ENCODE peak calls at places on chromosomes 4 and X, in five cellular contexts. F is AG04449, O is AG10803, T is epithelial cell of proximal tubule, A is heart left ventricle. W is an unnamed sample.

GRCh38 chrX:118228041-118228440 is 111.4 kb upstream of the KLHL13 start:
- DNase-seq in A (no peak), F (no peak), T (no peak), O (no peak), W (no peak)

GRCh38 chrX:38221391-38221929 is 789 bp upstream of the SRPX start:
- DNase-seq in A (no peak), O (peak), T (no peak), F (no peak), W (no peak)

GRCh38 chr4:140742838-140743193 is 13.4 kb downstream of the TBC1D9 start:
- DNase-seq in F (no peak), O (no peak), A (no peak), T (no peak), W (no peak)

GRCh38 chr4:93855926-93856325 is 27.4 kb downstream of the ATOH1 start:
- DNase-seq in F (no peak), O (no peak), T (no peak), A (no peak), W (no peak)

GRCh38 chrX:139844163-139844562 is 88.7 kb downstream of the ATP11C start:
- DNase-seq in T (peak), A (no peak), F (no peak), O (no peak), W (no peak)

GRCh38 chr4:99324978-99325377 is 3.8 kb upstream of the ADH1B start:
- DNase-seq in O (peak), A (peak), T (no peak), F (peak), W (no peak)

GRCh38 chrX:48715066-48715465 is 18.5 kb downstream of the SUV39H1 start:
- DNase-seq in O (peak), F (no peak), T (no peak), A (no peak), W (no peak)

GRCh38 chrX:70096052-70096451 is 33.8 kb downstream of the OTUD6A start:
- DNase-seq in O (peak), T (no peak), F (no peak), A (no peak), W (no peak)

GRCh38 chr4:108360857-108361820 is 192.4 kb upstream of the LEF1 start:
- DNase-seq in F (peak), T (no peak), O (peak), A (no peak), W (no peak)

GRCh38 chrX:150202641-150203248 is 160.4 kb upstream of the MAMLD1 start:
- DNase-seq in A (no peak), T (no peak), O (peak), F (no peak), W (no peak)

GRCh38 chr4:97238956-97239698 is 904.1 kb downstream of the STPG2 start:
- DNase-seq in F (no peak), T (no peak), O (no peak), A (no peak), W (no peak)

GRCh38 chr4:23889814-23890269 is at the start of gene PPARGC1A:
- DNase-seq in A (peak), T (no peak), O (no peak), F (no peak), W (peak)

GRCh38 chr4:64539234-64539849 is 130.1 kb upstream of the TECRL start:
- DNase-seq in A (peak), O (peak), F (peak), T (peak), W (peak)

GRCh38 chr4:55340246-55340645 is 5.8 kb upstream of the SRD5A3 start:
- DNase-seq in A (no peak), F (no peak), T (no peak), O (no peak), W (no peak)

GRCh38 chr4:83046693-83047473 is 11.9 kb downstream of the COPS4 start:
- DNase-seq in A (no peak), O (no peak), T (peak), F (no peak), W (no peak)

GRCh38 chr4:11704136-11704535 is 275.4 kb upstream of the HS3ST1 start:
- DNase-seq in A (no peak), O (no peak), F (no peak), T (peak), W (no peak)

GRCh38 chr4:188941524-188942109 is 802.4 kb downstream of the TRIML1 start:
- DNase-seq in F (peak), T (peak), O (peak), A (no peak), W (no peak)

GRCh38 chr4:2080429-2081300 is 21.5 kb downstream of the NAT8L start:
- DNase-seq in T (no peak), A (peak), O (no peak), F (no peak), W (no peak)

DNA sequence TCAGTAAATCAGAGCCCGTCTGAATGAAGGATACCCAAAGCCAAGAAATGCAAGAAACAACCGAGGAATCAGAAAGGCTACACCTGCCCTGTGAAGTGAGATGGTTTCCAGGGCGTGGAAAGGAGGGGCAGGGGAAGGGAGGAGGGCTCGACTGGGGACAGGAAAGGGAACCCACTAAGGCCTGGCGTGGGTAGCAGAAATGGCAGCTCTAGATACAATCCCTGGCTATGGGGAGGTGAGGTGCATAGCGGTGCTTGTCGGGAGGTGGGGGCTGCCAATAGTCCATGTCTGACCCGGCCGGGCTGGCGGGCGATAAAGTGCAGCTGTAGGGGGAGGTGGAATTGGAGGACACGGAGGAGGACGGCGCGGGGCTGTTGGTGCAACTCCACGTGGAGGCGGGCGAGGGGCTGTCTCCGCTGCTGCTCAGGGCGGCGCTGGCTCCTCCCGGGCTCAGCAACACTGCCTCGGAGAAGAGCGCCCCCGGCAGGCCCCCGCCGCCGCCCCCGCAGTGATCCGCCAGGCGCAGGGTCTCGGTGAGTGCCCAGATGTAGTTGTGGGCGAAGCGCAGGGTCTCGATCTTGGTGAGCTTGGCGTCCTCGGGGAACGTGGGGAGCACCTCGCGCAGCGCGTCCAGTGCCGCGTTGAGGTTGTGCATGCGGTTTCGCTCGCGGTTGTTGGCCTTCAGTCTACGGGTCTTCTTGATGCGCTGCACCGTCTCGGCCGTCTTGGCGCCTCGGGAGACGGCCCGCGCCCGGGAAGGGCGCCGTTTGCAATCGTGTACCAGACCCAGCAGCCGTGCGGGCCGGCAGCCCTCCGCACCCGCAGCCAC is 1.3 kb downstream of the NEUROG2 start:
- DNase-seq in O (no peak), T (no peak), A (no peak), F (no peak), W (peak)
- TF ChIP-seq CTCF in O (no peak), T (no peak), A (no peak), F (no peak), W (no peak)

DNA sequence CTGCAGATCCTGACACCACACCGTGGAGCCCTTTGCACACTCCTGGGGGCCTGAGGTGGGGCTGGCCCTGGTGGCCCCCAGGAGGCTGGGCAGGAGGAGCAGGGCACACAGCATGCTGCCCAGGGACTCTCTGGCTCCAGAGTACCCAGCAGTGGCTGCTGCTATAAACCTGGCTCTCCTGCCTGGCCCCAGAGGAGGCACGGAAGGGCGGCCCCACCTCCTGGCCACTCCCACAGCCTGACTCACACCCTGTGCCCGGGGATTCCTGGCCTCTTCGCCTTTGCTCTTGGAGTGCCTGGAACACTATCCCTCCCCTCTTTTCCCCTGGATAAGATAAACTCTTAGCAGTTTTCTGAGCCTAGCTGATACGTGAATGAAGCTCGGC is at the start of gene PSAPL1:
- DNase-seq in F (no peak), O (peak), T (no peak), A (peak), W (no peak)
- TF ChIP-seq CTCF in F (no peak), O (no peak), T (no peak), A (no peak), W (no peak)

GRCh38 chr4:158768577-158769174 is at the start of gene FNIP2:
- DNase-seq in O (peak), F (no peak), A (peak), T (no peak), W (peak)
- TF ChIP-seq CTCF in O (no peak), F (no peak), A (no peak), T (no peak), W (no peak)

DNA sequence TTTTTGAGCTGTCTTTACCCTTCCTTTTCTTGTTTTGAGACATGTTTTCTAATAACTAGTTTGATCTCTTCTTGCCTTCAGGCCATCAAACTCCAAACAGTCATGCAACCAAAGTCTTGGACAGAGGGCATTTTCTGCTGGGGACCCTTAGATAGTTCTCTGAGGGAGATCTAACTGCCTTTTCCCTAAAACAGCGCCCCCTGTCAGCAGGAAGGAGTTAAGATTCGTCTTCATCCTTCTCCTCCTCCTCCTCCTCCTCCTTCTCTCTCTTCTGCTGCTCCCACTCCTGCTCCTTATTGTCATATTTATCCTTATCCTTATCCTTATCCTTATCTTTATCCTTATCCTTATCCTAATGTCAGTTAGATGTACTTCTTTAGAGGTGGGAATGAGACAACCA is 417.2 kb downstream of the TRAM1L1 start:
- DNase-seq in O (no peak), F (no peak), A (no peak), T (no peak), W (no peak)
- TF ChIP-seq CTCF in O (no peak), F (no peak), A (no peak), T (peak), W (peak)

GRCh38 chr4:52371861-52372260 is 287.2 kb downstream of the USP46 start:
- DNase-seq in F (no peak), T (no peak), A (no peak), O (no peak), W (no peak)

GRCh38 chr4:52372269-52372668 is 286.8 kb downstream of the USP46 start:
- DNase-seq in F (no peak), T (no peak), O (no peak), A (no peak), W (no peak)

GRCh38 chr4:52374847-52375246 is 284.3 kb downstream of the USP46 start:
- DNase-seq in A (no peak), F (no peak), O (no peak), T (no peak), W (no peak)

GRCh38 chr4:52372747-52373146 is 286.4 kb downstream of the USP46 start:
- DNase-seq in T (no peak), F (no peak), O (no peak), A (no peak), W (no peak)

GRCh38 chr4:52373650-52374049 is 285.5 kb downstream of the USP46 start:
- DNase-seq in F (no peak), O (no peak), A (no peak), T (no peak), W (no peak)
- TF ChIP-seq CTCF in F (no peak), O (no peak), A (no peak), T (no peak), W (no peak)

DNA sequence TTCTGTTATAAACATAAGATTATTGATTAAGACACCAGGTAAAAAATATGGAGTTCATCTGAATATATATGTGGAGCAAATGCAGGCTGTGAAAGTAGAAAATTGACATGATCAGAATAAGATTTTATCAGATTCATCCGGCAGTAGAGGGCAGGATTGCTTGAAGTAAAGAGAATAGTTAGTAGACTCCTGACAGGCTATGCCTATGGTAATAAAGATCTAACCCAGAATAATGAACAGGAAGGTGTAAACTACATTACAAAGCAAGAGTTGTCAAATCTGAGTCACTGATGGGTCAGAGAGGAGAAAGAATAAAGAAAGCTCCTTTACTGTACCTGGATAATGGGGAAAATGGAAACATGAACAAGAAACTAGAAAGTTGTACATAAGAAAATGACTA is 20.8 kb upstream of the TMEM184C start:
- DNase-seq in O (no peak), A (no peak), T (no peak), F (no peak), W (no peak)
- TF ChIP-seq CTCF in O (no peak), A (no peak), T (peak), F (no peak), W (no peak)

DNA sequence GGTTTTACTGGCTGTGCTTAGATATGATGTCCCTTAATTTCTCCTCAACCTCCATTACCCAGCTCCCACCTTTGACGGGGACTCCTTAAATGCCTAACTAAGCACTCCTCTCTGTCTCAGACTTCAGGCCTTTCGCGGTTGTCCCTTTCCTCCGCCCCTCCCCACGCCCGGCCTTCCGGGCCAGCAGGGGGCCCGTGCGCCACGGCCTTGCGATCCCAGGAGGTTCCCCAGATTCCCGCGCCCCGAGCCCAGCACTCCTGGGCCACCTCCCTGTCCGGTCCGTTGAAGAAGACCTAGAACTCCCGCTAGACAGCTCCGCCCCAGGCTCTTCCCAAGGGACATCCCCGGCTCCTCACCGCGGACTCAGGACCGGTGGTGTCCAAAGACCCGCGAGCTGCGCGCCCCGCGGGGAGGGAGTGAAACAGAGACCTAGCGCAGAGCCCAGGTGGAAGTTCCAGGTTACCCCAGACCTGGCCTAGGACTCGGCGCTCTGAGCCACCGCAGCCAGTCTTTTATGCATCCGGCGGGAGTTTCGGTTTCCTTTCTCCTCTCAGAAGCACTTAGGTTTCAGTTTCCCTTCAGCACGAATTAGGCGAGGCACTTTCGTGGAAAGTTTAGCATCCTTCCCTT is at the start of gene DDX60:
- DNase-seq in F (no peak), A (peak), O (peak), T (no peak), W (peak)
- TF ChIP-seq CTCF in F (peak), A (peak), O (peak), T (peak), W (peak)

DNA sequence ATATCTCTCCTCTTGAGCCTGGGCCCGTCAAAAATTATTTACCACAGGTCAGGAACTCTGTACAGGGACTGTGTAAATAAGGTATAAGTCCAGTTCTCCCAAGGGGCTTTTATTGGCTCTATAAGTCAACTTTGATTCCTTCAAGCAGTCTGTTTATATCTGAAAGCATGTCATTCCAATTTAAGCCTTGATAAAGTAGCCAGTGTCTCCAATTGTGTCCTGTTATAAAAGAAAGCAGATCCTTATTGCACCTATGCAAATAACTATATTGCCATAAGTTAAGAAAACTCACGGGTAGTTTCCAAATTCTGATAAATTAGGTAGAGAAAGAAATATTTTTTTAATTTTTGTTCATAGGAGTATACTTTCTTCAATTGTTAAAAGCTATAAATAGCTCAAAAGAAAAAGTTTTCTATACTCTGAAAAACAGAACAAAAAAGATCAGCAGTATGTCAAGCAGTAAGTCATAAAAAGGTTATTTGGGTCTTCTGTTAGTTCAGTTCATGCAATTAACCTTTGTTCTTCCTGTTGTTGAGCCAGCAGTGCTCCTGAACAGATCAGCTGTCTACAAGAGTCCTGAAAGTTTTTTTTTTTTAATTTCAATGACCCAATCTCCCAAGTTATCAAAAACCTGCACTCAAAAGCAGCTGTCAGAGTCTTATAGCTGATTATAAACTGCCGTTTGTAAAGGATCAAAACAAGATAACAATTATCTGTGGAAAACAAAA is 178.5 kb upstream of the GALNT7 start:
- DNase-seq in A (no peak), F (no peak), T (no peak), O (no peak), W (no peak)
- TF ChIP-seq CTCF in A (no peak), F (no peak), T (no peak), O (no peak), W (no peak)

DNA sequence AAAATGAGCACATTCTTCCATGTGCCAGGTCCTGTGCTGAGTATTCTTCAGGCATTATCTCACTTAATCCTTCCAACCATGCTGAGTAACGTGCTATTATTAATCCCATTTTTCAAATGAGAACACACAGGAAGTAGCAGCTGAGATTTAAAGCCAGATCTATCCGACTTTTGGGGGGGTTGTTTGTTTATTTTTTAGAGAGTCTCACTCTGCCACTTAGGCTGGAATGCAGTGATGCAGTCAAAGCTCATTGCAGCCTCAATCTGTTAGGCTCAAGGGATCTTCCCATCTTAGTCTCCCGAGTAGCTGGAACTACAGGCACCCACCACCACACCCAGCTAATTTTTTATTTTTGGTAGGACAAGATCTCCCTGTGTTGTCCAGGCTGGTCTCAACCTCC is 55.4 kb upstream of the TRIM2 start:
- DNase-seq in F (no peak), A (no peak), T (no peak), O (no peak), W (no peak)
- TF ChIP-seq CTCF in F (no peak), A (no peak), T (no peak), O (no peak), W (no peak)

DNA sequence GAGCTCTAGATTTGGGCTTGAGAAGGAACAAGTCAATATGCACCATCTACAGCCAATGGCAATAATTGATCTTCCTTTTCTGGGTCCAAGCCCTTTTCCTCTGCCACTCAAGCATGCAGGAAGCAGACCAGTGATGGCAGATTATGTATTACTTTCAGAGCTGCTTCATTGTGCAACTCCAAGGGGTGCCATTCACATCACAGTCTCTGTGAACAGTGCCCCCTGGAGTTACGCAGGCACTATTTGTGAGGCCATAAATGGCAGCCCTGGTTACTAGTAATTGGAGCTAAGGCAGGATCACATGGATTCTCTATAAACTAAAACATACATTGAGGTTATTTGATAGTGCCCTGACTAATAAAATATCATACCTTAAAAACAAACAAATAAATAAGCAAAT is 313.4 kb upstream of the SLC7A11 start:
- DNase-seq in F (no peak), T (no peak), A (no peak), O (no peak), W (peak)
- TF ChIP-seq CTCF in F (peak), T (peak), A (no peak), O (peak), W (peak)

W was measured in neural crest cell.